ENCODE peak calls at places on chromosomes 3 and 15, in five cellular contexts. A is psoas muscle, L is heart right ventricle, O is PC-9, V is caudate nucleus. H is an unnamed sample.

GRCh38 chr3:134406331-134407246 is 32.3 kb upstream of the AMOTL2 start:
- DNase-seq in A (peak; percentile 60), L (peak; percentile 66), O (peak; percentile 13), V (peak; percentile 79), H (peak; percentile 79)

GRCh38 chr15:45645026-45645980 is 10.5 kb downstream of the SQOR start:
- DNase-seq in A (no peak), L (no peak), O (no peak), V (no peak), H (no peak)

GRCh38 chr3:45112939-45113338 is 33.2 kb downstream of the CDCP1 start:
- DNase-seq in A (no peak), L (no peak), O (no peak), V (no peak), H (no peak)

GRCh38 chr3:127029521-127030327 is 46.8 kb downstream of the PLXNA1 start:
- DNase-seq in A (no peak), L (no peak), O (no peak), V (no peak), H (no peak)

GRCh38 chr15:63347074-63347859 is 34.4 kb downstream of the CA12 start:
- DNase-seq in A (no peak), L (no peak), O (no peak), V (no peak), H (no peak)

GRCh38 chr3:139309880-139310279 is 33.9 kb upstream of the MRPS22 start:
- DNase-seq in A (no peak), L (no peak), O (peak; percentile 52), V (no peak), H (no peak)

GRCh38 chr3:71859128-71859519 is 74.2 kb upstream of the PROK2 start:
- DNase-seq in A (no peak), L (no peak), O (no peak), V (no peak), H (no peak)

GRCh38 chr3:171977860-171978259 is 61.5 kb upstream of the FNDC3B start:
- DNase-seq in A (no peak), L (no peak), O (no peak), V (no peak), H (no peak)

GRCh38 chr3:57230006-57230405 is 2.5 kb downstream of the APPL1 start:
- DNase-seq in A (no peak), L (no peak), O (no peak), V (no peak), H (no peak)

GRCh38 chr3:128940252-128940651 is 53.6 kb downstream of the CFAP92 start:
- DNase-seq in A (no peak), L (no peak), O (no peak), V (no peak), H (no peak)

GRCh38 chr3:51954713-51955112 is 468 bp upstream of the GPR62 start:
- DNase-seq in A (no peak), L (no peak), O (no peak), V (no peak), H (no peak)

GRCh38 chr15:32669870-32670623 is 28.5 kb downstream of the SCG5 start:
- DNase-seq in A (no peak), L (no peak), O (peak; percentile 41), V (peak; percentile 59), H (peak; percentile 52)

GRCh38 chr3:11322931-11323330 is 50.7 kb downstream of the ATG7 start:
- DNase-seq in A (no peak), L (no peak), O (no peak), V (no peak), H (no peak)

GRCh38 chr3:192869131-192870027 is 48.3 kb downstream of the MB21D2 start:
- DNase-seq in A (peak; percentile 60), L (peak; percentile 53), O (no peak), V (no peak), H (no peak)

GRCh38 chr3:100761211-100761921 is 52.1 kb downstream of the TFG start:
- DNase-seq in A (no peak), L (no peak), O (peak; percentile 22), V (no peak), H (no peak)

GRCh38 chr3:137199678-137200077 is 241.9 kb downstream of the IL20RB start:
- DNase-seq in A (no peak), L (no peak), O (no peak), V (no peak), H (no peak)

GRCh38 chr15:57746752-57747151 is 40.2 kb downstream of the POLR2M start:
- DNase-seq in A (no peak), L (no peak), O (no peak), V (no peak), H (no peak)
- H3K27ac ChIP-seq in A (no peak overlapping the region), L (no peak overlapping the region), O (no peak overlapping the region), V (no peak overlapping the region), H (no peak overlapping the region)

DNA sequence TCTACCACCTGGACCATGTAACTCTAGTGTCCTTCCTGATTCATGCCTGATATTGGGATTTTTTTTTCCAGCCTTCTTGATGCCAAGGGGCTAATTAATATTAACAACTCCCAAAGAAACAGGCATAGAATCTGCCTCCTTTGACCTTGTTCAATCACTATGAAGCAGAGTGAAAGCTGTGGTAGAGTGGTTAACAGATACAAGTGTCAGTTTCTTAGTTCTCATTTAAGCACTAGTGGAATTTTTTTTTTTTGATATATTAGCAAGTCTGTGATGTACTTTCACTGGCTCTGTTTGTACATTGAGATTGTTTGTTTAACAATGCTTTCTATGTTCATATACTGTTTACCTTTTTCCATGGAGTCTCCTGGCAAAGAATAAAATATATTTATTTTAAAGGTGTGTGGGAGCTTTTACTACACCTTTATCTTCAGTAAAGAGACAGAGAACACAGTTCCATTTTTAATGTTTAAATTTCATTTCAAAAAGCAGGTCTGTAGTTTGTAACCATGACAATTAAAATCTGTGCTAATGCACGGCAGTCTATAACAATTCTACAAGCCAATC is 67.1 kb downstream of the TOP2B start:
- DNase-seq in A (no peak), L (no peak), O (no peak), V (no peak), H (no peak)
- H3K27ac ChIP-seq in A (no peak overlapping the region), L (no peak overlapping the region), O (no peak overlapping the region), V (no peak overlapping the region), H (peak overlapping the region; percentile 9)

GRCh38 chr3:183491923-183492848 is 63.3 kb downstream of the KLHL6 start:
- DNase-seq in A (no peak), L (no peak), O (no peak), V (no peak), H (no peak)
- H3K27ac ChIP-seq in A (no peak overlapping the region), L (no peak overlapping the region), O (no peak overlapping the region), V (no peak overlapping the region), H (no peak overlapping the region)

GRCh38 chr3:59663076-59663850 is 613.4 kb upstream of the CFAP20DC start:
- DNase-seq in A (no peak), L (no peak), O (no peak), V (no peak), H (no peak)

GRCh38 chr3:59658236-59658635 is 608.4 kb upstream of the CFAP20DC start:
- DNase-seq in A (no peak), L (no peak), O (no peak), V (no peak), H (no peak)

GRCh38 chr3:59660376-59660775 is 610.6 kb upstream of the CFAP20DC start:
- DNase-seq in A (no peak), L (no peak), O (peak; percentile 5), V (no peak), H (no peak)

GRCh38 chr3:59659755-59660154 is 609.9 kb upstream of the CFAP20DC start:
- DNase-seq in A (no peak), L (no peak), O (no peak), V (no peak), H (no peak)

DNA sequence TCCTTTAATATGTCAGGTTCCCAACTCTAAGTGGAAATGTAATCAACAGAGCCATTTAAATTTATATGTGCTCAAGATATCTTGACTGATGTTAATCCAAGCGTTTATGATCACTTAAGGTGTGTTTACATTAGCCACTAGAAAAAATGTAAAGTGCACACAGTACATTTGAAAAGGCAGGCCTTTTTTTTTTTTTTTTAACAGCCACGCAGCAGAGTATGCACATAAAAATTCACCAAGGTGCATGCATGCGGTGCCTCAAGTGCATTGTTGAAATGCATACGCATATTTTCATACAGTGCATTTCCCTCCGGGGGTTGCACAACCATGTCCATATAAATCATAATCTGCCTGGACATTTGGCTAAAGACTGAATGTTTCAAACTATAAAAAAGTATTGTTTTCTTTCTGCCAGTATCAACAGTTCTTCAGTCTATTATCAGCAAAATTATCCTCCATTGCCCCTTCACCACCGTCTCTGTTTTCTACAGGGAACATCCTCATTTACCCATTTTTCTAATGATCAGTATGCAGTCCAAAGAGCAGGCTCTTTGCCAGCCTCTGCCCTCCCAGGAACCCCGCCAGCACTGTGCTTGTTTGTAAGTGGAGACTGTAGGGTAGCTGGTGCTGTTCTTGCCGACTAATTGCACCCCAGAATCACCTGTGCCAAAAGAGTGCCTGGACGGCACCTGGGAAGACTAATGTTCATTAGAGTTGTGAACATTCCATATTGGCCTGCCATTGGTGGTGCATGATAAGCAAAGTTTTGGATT is 611.2 kb upstream of the CFAP20DC start:
- DNase-seq in A (no peak), L (no peak), O (no peak), V (no peak), H (no peak)
- H3K27ac ChIP-seq in A (no peak overlapping the region), L (no peak overlapping the region), O (no peak overlapping the region), V (no peak overlapping the region), H (no peak overlapping the region)

GRCh38 chr3:39260957-39261356 is 18.9 kb downstream of the CX3CR1 start:
- DNase-seq in A (peak; percentile 92), L (peak; percentile 83), O (peak; percentile 29), V (no peak), H (no peak)
- H3K27ac ChIP-seq in A (peak overlapping the region; percentile 73), L (peak overlapping the region; percentile 64), O (no peak overlapping the region), V (no peak overlapping the region), H (no peak overlapping the region)

DNA sequence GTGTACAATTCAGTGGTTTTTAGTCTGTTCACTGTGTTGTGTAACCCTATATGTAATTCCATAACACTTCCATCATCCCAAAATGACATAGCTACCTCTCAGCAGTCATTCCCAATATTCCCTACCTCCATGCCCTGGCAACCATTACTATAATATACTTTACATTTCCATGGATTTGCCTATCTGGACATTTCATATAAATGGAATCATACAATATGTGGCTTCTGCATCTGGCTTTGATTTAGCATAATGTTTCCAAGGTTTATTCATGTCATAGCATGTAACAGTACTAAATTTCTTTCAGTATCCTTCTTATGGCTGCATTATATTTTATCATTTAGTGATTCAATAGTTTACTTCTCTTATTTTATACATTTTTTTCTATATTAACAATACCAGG is 25.4 kb downstream of the FAM98B start:
- DNase-seq in A (no peak), L (no peak), O (no peak), V (no peak), H (no peak)
- H3K27ac ChIP-seq in A (no peak overlapping the region), L (no peak overlapping the region), O (no peak overlapping the region), V (no peak overlapping the region), H (no peak overlapping the region)

GRCh38 chr3:46882377-46883015 is 5.0 kb downstream of the PTH1R start:
- DNase-seq in A (no peak), L (no peak), O (no peak), V (no peak), H (no peak)
- H3K27ac ChIP-seq in A (peak overlapping the region; percentile 60), L (peak overlapping the region; percentile 65), O (no peak overlapping the region), V (no peak overlapping the region), H (peak overlapping the region; percentile 6)

H was measured in substantia nigra.